ENCODE peak calls at places on chromosomes 12 and 14, in four cellular contexts. X, Q, U and W are unnamed samples.

GRCh38 chr14:51533160-51533559 is 118.5 kb upstream of the FRMD6 start:
- DNase-seq in X (no peak), Q (peak), U (no peak), W (no peak)

GRCh38 chr12:131057722-131058515 is 104.2 kb downstream of the ADGRD1 start:
- DNase-seq in X (peak), Q (no peak), U (no peak), W (no peak)

GRCh38 chr12:7483343-7483742 is 20.2 kb downstream of the CD163 start:
- DNase-seq in X (no peak), Q (no peak), U (no peak), W (no peak)

GRCh38 chr14:79136437-79137430 is 966.6 kb downstream of the NRXN3 start:
- DNase-seq in X (no peak), Q (no peak), U (no peak), W (peak)

GRCh38 chr12:76449572-76449971 is 101.4 kb upstream of the BBS10 start:
- DNase-seq in X (no peak), Q (peak), U (no peak), W (no peak)

GRCh38 chr12:2664721-2665577 is 129.8 kb upstream of the FKBP4 start:
- DNase-seq in X (peak), Q (no peak), U (no peak), W (no peak)

GRCh38 chr12:40446385-40446784 is 221.6 kb downstream of the LRRK2 start:
- DNase-seq in X (no peak), Q (peak), U (no peak), W (peak)

GRCh38 chr14:71711131-71711530 is 221.1 kb upstream of the RGS6 start:
- DNase-seq in X (no peak), Q (no peak), U (no peak), W (no peak)

GRCh38 chr12:83818888-83819287 is 1093.7 kb downstream of the SLC6A15 start:
- DNase-seq in X (no peak), Q (peak), U (no peak), W (peak)

GRCh38 chr12:93403988-93404803 is 26.5 kb downstream of the NUDT4 start:
- DNase-seq in X (no peak), Q (peak), U (no peak), W (no peak)

GRCh38 chr14:72523397-72524157 is 370.3 kb downstream of the DPF3 start:
- DNase-seq in X (no peak), Q (peak), U (no peak), W (no peak)

GRCh38 chr12:88153959-88154358 is 11.9 kb downstream of the TMTC3 start:
- DNase-seq in X (no peak), Q (peak), U (no peak), W (no peak)

GRCh38 chr12:122368361-122369073 is 54.0 kb downstream of the CLIP1 start:
- DNase-seq in X (no peak), Q (peak), U (no peak), W (peak)

GRCh38 chr14:56224179-56224578 is 106.0 kb downstream of the PELI2 start:
- DNase-seq in X (no peak), Q (no peak), U (no peak), W (no peak)
- H3K56ac ChIP-seq in X (no peak), Q (no peak), U (no peak), W (no peak)

GRCh38 chr12:49880756-49881390 is 22.8 kb downstream of the FAIM2 start:
- DNase-seq in X (no peak), Q (no peak), U (no peak), W (no peak)

GRCh38 chr12:49883065-49883464 is 20.6 kb downstream of the FAIM2 start:
- DNase-seq in X (no peak), Q (no peak), U (no peak), W (peak)

GRCh38 chr12:49882248-49882850 is 21.4 kb downstream of the FAIM2 start:
- DNase-seq in X (no peak), Q (no peak), U (no peak), W (peak)

GRCh38 chr12:49885118-49885517 is 18.6 kb downstream of the FAIM2 start:
- DNase-seq in X (peak), Q (no peak), U (no peak), W (no peak)

GRCh38 chr12:49881400-49882247 is 22.1 kb downstream of the FAIM2 start:
- DNase-seq in X (no peak), Q (no peak), U (no peak), W (no peak)
- H2BK120ac ChIP-seq in X (no peak), Q (no peak), U (no peak), W (no peak)

GRCh38 chr14:101370593-101371569 is 190.4 kb upstream of the DIO3 start:
- DNase-seq in X (no peak), Q (no peak), U (no peak), W (no peak)

GRCh38 chr14:101373690-101374295 is 187.5 kb upstream of the DIO3 start:
- DNase-seq in X (no peak), Q (no peak), U (no peak), W (no peak)

GRCh38 chr14:101371691-101372493 is 189.4 kb upstream of the DIO3 start:
- DNase-seq in X (no peak), Q (no peak), U (no peak), W (no peak)

GRCh38 chr14:101372894-101373640 is 188.2 kb upstream of the DIO3 start:
- DNase-seq in X (no peak), Q (no peak), U (no peak), W (peak)

GRCh38 chr14:101372494-101372813 is 188.8 kb upstream of the DIO3 start:
- DNase-seq in X (no peak), Q (no peak), U (no peak), W (no peak)
- H4K8ac ChIP-seq in X (no peak), Q (no peak), U (no peak), W (no peak)

GRCh38 chr14:75615200-75615599 is 36.8 kb downstream of the FLVCR2 start:
- DNase-seq in X (no peak), Q (no peak), U (no peak), W (no peak)

GRCh38 chr14:75614179-75614578 is 35.8 kb downstream of the FLVCR2 start:
- DNase-seq in X (no peak), Q (no peak), U (no peak), W (no peak)

GRCh38 chr14:75619598-75619997 is 41.1 kb downstream of the ERG28 start:
- DNase-seq in X (no peak), Q (no peak), U (no peak), W (no peak)
- H3K56ac ChIP-seq in X (no peak), Q (no peak), U (no peak), W (no peak)

GRCh38 chr14:68238956-68239355 is 419.4 kb downstream of the RAD51B start:
- DNase-seq in X (no peak), Q (no peak), U (no peak), W (no peak)

GRCh38 chr14:68239988-68240387 is 420.4 kb downstream of the RAD51B start:
- DNase-seq in X (no peak), Q (no peak), U (no peak), W (no peak)

GRCh38 chr14:68241862-68242490 is 422.4 kb downstream of the RAD51B start:
- DNase-seq in X (no peak), Q (no peak), U (no peak), W (no peak)

GRCh38 chr14:68243441-68244010 is 423.9 kb downstream of the RAD51B start:
- DNase-seq in X (no peak), Q (no peak), U (no peak), W (no peak)

GRCh38 chr14:68240388-68240787 is 420.8 kb downstream of the RAD51B start:
- DNase-seq in X (no peak), Q (no peak), U (no peak), W (no peak)
- H2BK120ac ChIP-seq in X (no peak), Q (no peak), U (no peak), W (no peak)

GRCh38 chr12:124686885-124687694 is 119.7 kb upstream of the NCOR2 start:
- DNase-seq in X (no peak), Q (no peak), U (no peak), W (no peak)

GRCh38 chr12:124689585-124689984 is 122.2 kb upstream of the NCOR2 start:
- DNase-seq in X (no peak), Q (no peak), U (no peak), W (no peak)

GRCh38 chr12:124687695-124688301 is 120.4 kb upstream of the NCOR2 start:
- DNase-seq in X (no peak), Q (no peak), U (no peak), W (no peak)

GRCh38 chr12:124686001-124686884 is 118.8 kb upstream of the NCOR2 start:
- DNase-seq in X (no peak), Q (peak), U (no peak), W (peak)

GRCh38 chr12:124688356-124688992 is 121.1 kb upstream of the NCOR2 start:
- DNase-seq in X (no peak), Q (peak), U (no peak), W (no peak)
- H4K8ac ChIP-seq in X (no peak), Q (no peak), U (no peak), W (no peak)

GRCh38 chr12:5052348-5052747 is 8.7 kb downstream of the KCNA5 start:
- DNase-seq in X (no peak), Q (no peak), U (no peak), W (no peak)

GRCh38 chr12:5047729-5048128 is 4.0 kb downstream of the KCNA5 start:
- DNase-seq in X (no peak), Q (no peak), U (no peak), W (no peak)

GRCh38 chr12:5051334-5051733 is 7.7 kb downstream of the KCNA5 start:
- DNase-seq in X (no peak), Q (no peak), U (no peak), W (no peak)

GRCh38 chr12:5050542-5050941 is 6.9 kb downstream of the KCNA5 start:
- DNase-seq in X (no peak), Q (no peak), U (no peak), W (no peak)

DNA sequence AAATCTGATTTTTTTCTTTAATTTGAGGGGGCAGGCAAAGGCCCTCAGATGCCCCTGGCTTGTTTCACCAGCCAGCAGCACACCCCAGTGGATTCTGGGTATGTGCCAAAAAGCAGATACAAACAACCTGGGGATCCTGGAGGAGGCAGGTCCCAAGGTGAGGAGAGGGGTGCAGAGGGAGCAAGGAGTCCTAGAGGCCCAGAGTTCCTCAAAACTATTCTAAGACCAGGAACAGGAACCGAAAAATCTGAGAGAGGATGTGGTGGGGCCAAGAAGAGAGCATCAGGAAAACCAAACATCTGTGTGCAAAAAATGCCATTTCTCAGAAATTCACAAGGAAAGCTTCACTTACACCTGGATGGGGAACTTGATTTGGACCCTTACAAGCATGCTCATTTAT is 8.2 kb downstream of the KCNA5 start:
- DNase-seq in X (no peak), Q (no peak), U (no peak), W (no peak)
- H3K56ac ChIP-seq in X (no peak), Q (no peak), U (no peak), W (no peak)